ENCODE peak calls at places on chromosomes 5 and 9, in five cellular contexts. One of them, this sample, is unnamed.

GRCh38 chr9:111630182-111631070 is 708 bp upstream of the DNAJC25 start:
- DNase-seq in AG09309: no peak
- DNase-seq in heart right ventricle: no peak
- DNase-seq in cardiac fibroblast: no peak
- DNase-seq in tibial artery: no peak
- DNase-seq in this sample: no peak

GRCh38 chr5:109256486-109256885 is 153.3 kb downstream of the PJA2 start:
- DNase-seq in heart right ventricle: no peak
- DNase-seq in AG09309: no peak
- DNase-seq in cardiac fibroblast: peak; percentile 45
- DNase-seq in tibial artery: no peak
- DNase-seq in this sample: no peak

GRCh38 chr5:148708854-148709253 is 54.5 kb upstream of the HTR4 start:
- DNase-seq in cardiac fibroblast: no peak
- DNase-seq in tibial artery: no peak
- DNase-seq in heart right ventricle: no peak
- DNase-seq in AG09309: no peak
- DNase-seq in this sample: no peak

GRCh38 chr5:139431706-139432105 is 7.6 kb downstream of the DNAJC18 start:
- DNase-seq in tibial artery: no peak
- DNase-seq in AG09309: no peak
- DNase-seq in cardiac fibroblast: no peak
- DNase-seq in heart right ventricle: no peak
- DNase-seq in this sample: no peak

GRCh38 chr5:80408976-80409926 is 1.4 kb downstream of the ZFYVE16 start:
- DNase-seq in cardiac fibroblast: peak; percentile 19
- DNase-seq in AG09309: no peak
- DNase-seq in heart right ventricle: no peak
- DNase-seq in tibial artery: no peak
- DNase-seq in this sample: peak; percentile 7

GRCh38 chr5:126233256-126233655 is 190.0 kb upstream of the GRAMD2B start:
- DNase-seq in cardiac fibroblast: peak; percentile 0
- DNase-seq in AG09309: no peak
- DNase-seq in tibial artery: no peak
- DNase-seq in heart right ventricle: no peak
- DNase-seq in this sample: no peak

GRCh38 chr9:135152608-135153337 is 65.3 kb downstream of the OLFM1 start:
- DNase-seq in cardiac fibroblast: no peak
- DNase-seq in heart right ventricle: no peak
- DNase-seq in tibial artery: no peak
- DNase-seq in AG09309: no peak
- DNase-seq in this sample: no peak

GRCh38 chr5:138964547-138965174 is 89.5 kb upstream of the LRRTM2 start:
- DNase-seq in heart right ventricle: no peak
- DNase-seq in AG09309: no peak
- DNase-seq in tibial artery: peak; percentile 16
- DNase-seq in cardiac fibroblast: no peak
- DNase-seq in this sample: no peak

GRCh38 chr9:69028754-69029153 is 6.8 kb upstream of the FXN start:
- DNase-seq in tibial artery: no peak
- DNase-seq in AG09309: no peak
- DNase-seq in cardiac fibroblast: no peak
- DNase-seq in heart right ventricle: no peak
- DNase-seq in this sample: no peak

GRCh38 chr5:54742417-54742889 is 224.9 kb downstream of the SNX18 start:
- DNase-seq in cardiac fibroblast: peak; percentile 71
- DNase-seq in tibial artery: no peak
- DNase-seq in AG09309: peak; percentile 34
- DNase-seq in heart right ventricle: peak; percentile 26
- DNase-seq in this sample: peak; percentile 77

GRCh38 chr9:112371060-112371459 is 8.8 kb upstream of the HSDL2 start:
- DNase-seq in heart right ventricle: no peak
- DNase-seq in AG09309: no peak
- DNase-seq in tibial artery: no peak
- DNase-seq in cardiac fibroblast: no peak
- DNase-seq in this sample: no peak

GRCh38 chr5:115963566-115963965 is 1.3 kb downstream of the LVRN start:
- DNase-seq in AG09309: no peak
- DNase-seq in cardiac fibroblast: no peak
- DNase-seq in heart right ventricle: no peak
- DNase-seq in tibial artery: no peak
- DNase-seq in this sample: no peak

GRCh38 chr5:79149432-79149831 is 37.8 kb downstream of the BHMT start:
- DNase-seq in heart right ventricle: no peak
- DNase-seq in tibial artery: no peak
- DNase-seq in cardiac fibroblast: peak; percentile 20
- DNase-seq in AG09309: no peak
- DNase-seq in this sample: peak; percentile 60

GRCh38 chr9:68951879-68952659 is 61.8 kb downstream of the PRKACG start:
- DNase-seq in tibial artery: no peak
- DNase-seq in cardiac fibroblast: no peak
- DNase-seq in AG09309: no peak
- DNase-seq in heart right ventricle: no peak
- DNase-seq in this sample: no peak

GRCh38 chr5:66987949-66988838 is 208.4 kb downstream of the CD180 start:
- DNase-seq in AG09309: no peak
- DNase-seq in cardiac fibroblast: peak; percentile 58
- DNase-seq in heart right ventricle: no peak
- DNase-seq in tibial artery: no peak
- DNase-seq in this sample: peak; percentile 75

GRCh38 chr5:127042593-127042992 is 12.2 kb upstream of the MARCHF3 start:
- DNase-seq in AG09309: no peak
- DNase-seq in tibial artery: no peak
- DNase-seq in cardiac fibroblast: peak; percentile 36
- DNase-seq in heart right ventricle: no peak
- DNase-seq in this sample: peak; percentile 20

GRCh38 chr5:154722936-154723335 is 32.2 kb upstream of the LARP1 start:
- DNase-seq in cardiac fibroblast: no peak
- DNase-seq in AG09309: no peak
- DNase-seq in heart right ventricle: no peak
- DNase-seq in tibial artery: no peak
- DNase-seq in this sample: no peak

GRCh38 chr5:154721476-154722058 is 33.6 kb upstream of the LARP1 start:
- DNase-seq in tibial artery: no peak
- DNase-seq in AG09309: no peak
- DNase-seq in cardiac fibroblast: no peak
- DNase-seq in heart right ventricle: no peak
- DNase-seq in this sample: no peak

GRCh38 chr5:154727361-154727760 is 27.8 kb upstream of the LARP1 start:
- DNase-seq in cardiac fibroblast: no peak
- DNase-seq in heart right ventricle: no peak
- DNase-seq in tibial artery: no peak
- DNase-seq in AG09309: no peak
- DNase-seq in this sample: no peak

GRCh38 chr5:154722097-154722496 is 33.1 kb upstream of the LARP1 start:
- DNase-seq in cardiac fibroblast: no peak
- DNase-seq in heart right ventricle: no peak
- DNase-seq in tibial artery: no peak
- DNase-seq in AG09309: no peak
- DNase-seq in this sample: no peak

DNA sequence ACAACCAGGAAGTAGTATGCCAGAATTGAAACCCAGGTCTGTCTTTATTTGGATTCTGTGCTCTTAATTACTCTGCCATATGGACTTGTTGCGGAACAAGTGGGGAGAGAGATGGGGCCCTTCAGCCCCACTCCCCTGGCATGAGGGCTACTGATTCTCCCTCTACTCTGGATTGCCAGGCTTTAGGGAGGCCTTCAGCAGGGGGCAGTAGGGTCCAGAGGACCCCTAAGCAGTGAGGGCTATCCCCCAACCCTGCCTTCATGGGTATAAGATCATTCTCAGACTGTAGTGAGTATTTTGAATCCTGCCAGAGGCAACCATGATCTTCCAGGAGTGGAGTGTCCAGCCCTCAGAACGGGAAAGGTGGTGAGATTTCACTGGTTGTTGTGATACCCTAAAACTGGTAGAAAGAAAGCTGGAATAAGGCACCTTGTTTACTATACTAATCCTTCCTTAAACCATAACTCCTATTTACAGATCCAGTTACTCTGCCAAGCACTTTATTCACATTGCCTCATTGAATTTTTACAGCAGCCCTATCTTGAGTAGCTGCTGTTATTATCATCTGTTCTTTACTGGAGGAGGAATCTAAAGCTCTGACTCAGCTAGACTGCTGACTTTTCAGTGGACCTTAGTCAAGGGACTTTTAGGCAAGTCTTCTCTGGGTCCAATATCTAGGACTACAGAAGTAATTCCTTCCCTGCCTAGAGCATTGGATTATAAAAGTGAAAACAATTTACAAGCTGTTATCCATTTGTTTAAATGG is 31.3 kb upstream of the LARP1 start:
- DNase-seq in AG09309: peak; percentile 45
- DNase-seq in tibial artery: no peak
- DNase-seq in cardiac fibroblast: peak; percentile 77
- DNase-seq in heart right ventricle: no peak
- DNase-seq in this sample: peak; percentile 66
- H3K4me3 ChIP-seq in AG09309: no peak overlapping the region
- H3K4me3 ChIP-seq in tibial artery: no peak overlapping the region
- H3K4me3 ChIP-seq in cardiac fibroblast: no peak overlapping the region
- H3K4me3 ChIP-seq in heart right ventricle: no peak overlapping the region
- H3K4me3 ChIP-seq in this sample: no peak overlapping the region

GRCh38 chr5:132831095-132831860 is 831 bp upstream of the SHROOM1 start:
- DNase-seq in cardiac fibroblast: no peak
- DNase-seq in tibial artery: no peak
- DNase-seq in AG09309: no peak
- DNase-seq in heart right ventricle: no peak
- DNase-seq in this sample: no peak

GRCh38 chr5:132830436-132831094 is at the start of gene SHROOM1:
- DNase-seq in tibial artery: peak; percentile 78
- DNase-seq in AG09309: no peak
- DNase-seq in cardiac fibroblast: peak; percentile 55
- DNase-seq in heart right ventricle: peak; percentile 71
- DNase-seq in this sample: peak; percentile 75

GRCh38 chr5:132827943-132828673 is 2.3 kb downstream of the SHROOM1 start:
- DNase-seq in heart right ventricle: no peak
- DNase-seq in tibial artery: no peak
- DNase-seq in cardiac fibroblast: no peak
- DNase-seq in AG09309: no peak
- DNase-seq in this sample: no peak

GRCh38 chr5:132829742-132830435 is 558 bp downstream of the SHROOM1 start:
- DNase-seq in AG09309: no peak
- DNase-seq in heart right ventricle: peak; percentile 78
- DNase-seq in tibial artery: peak; percentile 82
- DNase-seq in cardiac fibroblast: peak; percentile 68
- DNase-seq in this sample: peak; percentile 91

GRCh38 chr5:132828846-132829494 is 1.5 kb downstream of the SHROOM1 start:
- DNase-seq in AG09309: no peak
- DNase-seq in tibial artery: no peak
- DNase-seq in cardiac fibroblast: no peak
- DNase-seq in heart right ventricle: no peak
- DNase-seq in this sample: no peak
- H3K4me3 ChIP-seq in AG09309: peak overlapping the region; percentile 71
- H3K4me3 ChIP-seq in tibial artery: peak overlapping the region; percentile 75
- H3K4me3 ChIP-seq in cardiac fibroblast: peak overlapping the region; percentile 69
- H3K4me3 ChIP-seq in heart right ventricle: peak overlapping the region; percentile 77
- H3K4me3 ChIP-seq in this sample: no peak overlapping the region

GRCh38 chr5:1419476-1420210 is 25.6 kb downstream of the SLC6A3 start:
- DNase-seq in heart right ventricle: no peak
- DNase-seq in tibial artery: peak; percentile 50
- DNase-seq in AG09309: no peak
- DNase-seq in cardiac fibroblast: no peak
- DNase-seq in this sample: no peak
- H3K4me3 ChIP-seq in heart right ventricle: no peak overlapping the region
- H3K4me3 ChIP-seq in tibial artery: no peak overlapping the region
- H3K4me3 ChIP-seq in AG09309: no peak overlapping the region
- H3K4me3 ChIP-seq in cardiac fibroblast: no peak overlapping the region
- H3K4me3 ChIP-seq in this sample: no peak overlapping the region

GRCh38 chr9:114729706-114730105 is 47.7 kb upstream of the TEX48 start:
- DNase-seq in cardiac fibroblast: no peak
- DNase-seq in tibial artery: no peak
- DNase-seq in AG09309: no peak
- DNase-seq in heart right ventricle: no peak
- DNase-seq in this sample: no peak
- H3K4me3 ChIP-seq in cardiac fibroblast: no peak overlapping the region
- H3K4me3 ChIP-seq in tibial artery: no peak overlapping the region
- H3K4me3 ChIP-seq in AG09309: no peak overlapping the region
- H3K4me3 ChIP-seq in heart right ventricle: no peak overlapping the region
- H3K4me3 ChIP-seq in this sample: no peak overlapping the region

This sample was measured in adipocyte.